ENCODE peak calls at places on chromosomes 2 and 18, in seven cellular contexts. K, V, P, J, F, E and Y are unnamed samples.

GRCh38 chr18:45652303-45652702 is 37.0 kb downstream of the SLC14A2 start:
- DNase-seq in V (no peak), J (no peak), P (no peak), E (no peak), K (no peak), F (no peak), Y (no peak)

GRCh38 chr2:238163494-238164198 is 4.9 kb downstream of the ERFE start:
- DNase-seq in K (no peak), P (no peak), J (no peak), E (no peak), V (peak; percentile 69), F (no peak), Y (peak; percentile 46)

GRCh38 chr18:9828794-9829712 is 56.7 kb upstream of the TXNDC2 start:
- DNase-seq in F (no peak), V (no peak), K (peak; percentile 66), J (no peak), E (no peak), P (no peak), Y (no peak)

GRCh38 chr2:118061135-118061955 is 26.9 kb upstream of the INSIG2 start:
- DNase-seq in F (peak; percentile 7), J (no peak), P (no peak), E (no peak), V (no peak), K (peak; percentile 13), Y (no peak)

GRCh38 chr2:141440072-141440635 is 690.7 kb downstream of the LRP1B start:
- DNase-seq in V (no peak), E (no peak), J (no peak), K (no peak), P (no peak), F (no peak), Y (no peak)

GRCh38 chr2:45494275-45494977 is 116.6 kb downstream of the SRBD1 start:
- DNase-seq in P (no peak), K (peak; percentile 27), E (peak; percentile 32), F (peak; percentile 78), V (no peak), J (no peak), Y (no peak)

GRCh38 chr2:218259099-218259921 is 1.5 kb upstream of the GPBAR1 start:
- DNase-seq in E (no peak), J (no peak), K (no peak), P (peak; percentile 96), V (no peak), F (peak; percentile 56), Y (peak; percentile 84)

GRCh38 chr2:225272173-225272572 is 127.3 kb upstream of the NYAP2 start:
- DNase-seq in K (no peak), P (no peak), J (no peak), F (no peak), V (no peak), E (no peak), Y (no peak)

GRCh38 chr2:69046221-69046662 is 33.3 kb downstream of the ANTXR1 start:
- DNase-seq in V (no peak), J (peak; percentile 46), K (no peak), F (peak; percentile 88), E (no peak), P (no peak), Y (no peak)

GRCh38 chr2:20223345-20224190 is 1.4 kb downstream of the SDC1 start:
- DNase-seq in J (peak; percentile 54), K (no peak), V (peak; percentile 81), E (no peak), P (no peak), F (peak; percentile 38), Y (peak; percentile 65)

GRCh38 chr2:88329815-88330603 is 122.5 kb downstream of the FOXI3 start:
- DNase-seq in V (no peak), P (no peak), F (no peak), K (no peak), J (no peak), E (no peak), Y (no peak)

GRCh38 chr18:53698907-53699306 is 525.6 kb downstream of the MBD2 start:
- DNase-seq in V (no peak), K (no peak), P (no peak), J (peak; percentile 52), F (no peak), E (no peak), Y (no peak)

GRCh38 chr2:73253901-73254300 is 19.8 kb downstream of the CCT7 start:
- DNase-seq in E (no peak), J (no peak), F (no peak), K (peak; percentile 52), V (no peak), P (no peak), Y (no peak)

GRCh38 chr2:170244555-170244954 is 66.6 kb downstream of the MYO3B start:
- DNase-seq in J (no peak), K (no peak), V (no peak), P (no peak), F (no peak), E (no peak), Y (no peak)

GRCh38 chr2:191899442-191899841 is 52.6 kb upstream of the CAVIN2 start:
- DNase-seq in E (no peak), P (no peak), K (no peak), J (no peak), F (peak; percentile 97), V (no peak), Y (no peak)

GRCh38 chr2:36547906-36548305 is 50.1 kb downstream of the FEZ2 start:
- DNase-seq in K (no peak), V (no peak), J (no peak), P (no peak), F (no peak), E (no peak), Y (no peak)

GRCh38 chr2:67304300-67304890 is 92.7 kb upstream of the ETAA1 start:
- DNase-seq in P (no peak), F (no peak), K (no peak), V (no peak), E (no peak), J (no peak), Y (no peak)

GRCh38 chr2:10438688-10439087 is 9.4 kb downstream of the ODC1 start:
- DNase-seq in E (no peak), V (no peak), K (no peak), J (no peak), F (no peak), P (no peak), Y (no peak)

GRCh38 chr2:10437806-10438205 is 10.3 kb downstream of the ODC1 start:
- DNase-seq in V (no peak), K (no peak), F (no peak), J (no peak), E (no peak), P (no peak), Y (no peak)

GRCh38 chr2:10440736-10441135 is 7.4 kb downstream of the ODC1 start:
- DNase-seq in F (peak; percentile 64), E (no peak), K (no peak), J (no peak), P (no peak), V (no peak), Y (no peak)

GRCh38 chr2:10439971-10440370 is 8.2 kb downstream of the ODC1 start:
- DNase-seq in V (no peak), E (no peak), P (no peak), K (no peak), F (no peak), J (no peak), Y (no peak)

GRCh38 chr2:10439185-10439879 is 8.8 kb downstream of the ODC1 start:
- DNase-seq in E (no peak), V (no peak), P (no peak), J (no peak), F (no peak), K (no peak), Y (no peak)
- TF ChIP-seq POLR2A in E (no peak), V (no peak), P (no peak), J (no peak), F (no peak), K (peak; percentile 76), Y (no peak)

GRCh38 chr2:74525717-74526648 is at the start of gene DQX1:
- DNase-seq in F (peak; percentile 28), E (no peak), J (no peak), P (no peak), K (peak; percentile 40), V (peak; percentile 55), Y (no peak)
- H3K27ac ChIP-seq in F (no peak within 1 kb of the TSS), E (no peak within 1 kb of the TSS), J (no peak within 1 kb of the TSS), P (no peak within 1 kb of the TSS), K (no peak within 1 kb of the TSS), V (no peak within 1 kb of the TSS), Y (no peak within 1 kb of the TSS)

GRCh38 chr2:46842876-46843275 is 72.7 kb downstream of the MCFD2 start:
- DNase-seq in P (no peak), V (no peak), K (no peak), E (no peak), J (no peak), F (no peak), Y (peak; percentile 28)
- TF ChIP-seq POLR2AphosphoS5 in P (no peak), V (no peak), K (no peak), E (no peak), J (no peak), F (no peak), Y (no peak)

GRCh38 chr2:216619411-216620393 is 13.5 kb upstream of the IGFBP2 start:
- DNase-seq in K (no peak), J (no peak), E (no peak), P (no peak), F (no peak), V (no peak), Y (no peak)
- TF ChIP-seq POLR2A in K (no peak), J (no peak), E (no peak), P (no peak), F (no peak), V (no peak), Y (no peak)

GRCh38 chr2:70091816-70092215 is 4.5 kb downstream of the PCBP1 start:
- DNase-seq in J (no peak), F (no peak), K (no peak), E (no peak), P (no peak), V (no peak), Y (no peak)

GRCh38 chr2:70095833-70096670 is 8.8 kb downstream of the PCBP1 start:
- DNase-seq in E (no peak), F (no peak), P (peak; percentile 59), J (no peak), V (no peak), K (no peak), Y (no peak)

GRCh38 chr2:70094978-70095832 is 7.9 kb downstream of the PCBP1 start:
- DNase-seq in K (no peak), P (peak; percentile 81), F (peak; percentile 78), V (peak; percentile 84), J (peak; percentile 81), E (peak; percentile 81), Y (peak; percentile 77)

GRCh38 chr2:70091364-70091763 is 4.1 kb downstream of the PCBP1 start:
- DNase-seq in P (no peak), V (no peak), E (no peak), J (no peak), F (no peak), K (no peak), Y (no peak)

GRCh38 chr2:70094171-70094977 is 7.1 kb downstream of the PCBP1 start:
- DNase-seq in P (peak; percentile 44), K (no peak), F (no peak), E (no peak), J (no peak), V (no peak), Y (no peak)
- H3K27ac ChIP-seq in P (peak overlapping the region; percentile 72), K (peak overlapping the region; percentile 37), F (peak overlapping the region; percentile 14), E (peak overlapping the region; percentile 84), J (peak overlapping the region; percentile 87), V (peak overlapping the region; percentile 91), Y (peak overlapping the region; percentile 88)

GRCh38 chr2:84078466-84078865 is 380.6 kb downstream of the SUCLG1 start:
- DNase-seq in F (no peak), E (no peak), V (no peak), J (no peak), K (no peak), P (no peak), Y (no peak)

GRCh38 chr2:84077504-84077903 is 381.6 kb downstream of the SUCLG1 start:
- DNase-seq in J (no peak), E (no peak), V (no peak), F (peak; percentile 1), K (peak; percentile 23), P (no peak), Y (no peak)
- TF ChIP-seq POLR2AphosphoS5 in J (no peak), E (no peak), V (no peak), F (no peak), K (no peak), P (no peak), Y (no peak)